ENCODE peak calls at places on chromosomes 3 and 15, in nine cellular contexts. G is GOT3; E is GM18507; P is T-cell; S is neuronal stem cell; N is stimulated activated CD8-positive, alpha-beta memory T cell treated with anti-CD3 and anti-CD28 coated beads, Interleukin-2, amount 100 ng/mL, for 48 hours; C is Peyer's patch; J is astrocyte of the spinal cord; X is HTR-8/SVneo. Q is an unnamed sample.

GRCh38 chr15:31212956-31213694 is 111.6 kb upstream of the TRPM1 start:
- DNase-seq in G (no peak), C (peak; percentile 40), X (no peak), N (no peak), E (no peak), J (no peak), S (no peak), P (no peak), Q (no peak)

GRCh38 chr15:60052796-60053195 is 48.7 kb downstream of the FOXB1 start:
- DNase-seq in N (no peak), E (no peak), X (no peak), J (peak; percentile 17), G (no peak), P (no peak), S (no peak), C (no peak), Q (no peak)

GRCh38 chr3:66729685-66730393 is 229.0 kb upstream of the LRIG1 start:
- DNase-seq in C (no peak), G (no peak), P (no peak), S (no peak), E (no peak), N (no peak), J (no peak), X (no peak), Q (no peak)

GRCh38 chr3:44661189-44661588 is 12.7 kb downstream of the ZNF35 start:
- DNase-seq in P (no peak), N (no peak), C (no peak), J (no peak), E (no peak), G (no peak), S (no peak), X (no peak), Q (no peak)

GRCh38 chr15:95845862-95846515 is 484.5 kb upstream of the NR2F2 start:
- DNase-seq in X (no peak), G (no peak), N (no peak), P (no peak), J (peak; percentile 69), C (no peak), S (peak; percentile 93), E (no peak), Q (no peak)

GRCh38 chr3:194187543-194187942 is 51.6 kb downstream of the HES1 start:
- DNase-seq in S (no peak), X (no peak), C (no peak), J (no peak), E (no peak), G (no peak), P (no peak), N (no peak), Q (no peak)

GRCh38 chr3:141860086-141860669 is 16.3 kb upstream of the ATP1B3 start:
- DNase-seq in C (no peak), G (no peak), N (no peak), E (no peak), P (no peak), S (no peak), X (no peak), J (no peak), Q (no peak)

GRCh38 chr3:34053631-34054030 is 255.2 kb downstream of the PDCD6IP start:
- DNase-seq in C (no peak), P (no peak), S (no peak), N (no peak), J (no peak), X (no peak), G (no peak), E (no peak), Q (no peak)

GRCh38 chr15:90021108-90021507 is 20.0 kb downstream of the ZNF710 start:
- DNase-seq in C (peak; percentile 39), E (no peak), J (no peak), X (no peak), S (no peak), P (no peak), N (no peak), G (no peak), Q (no peak)

GRCh38 chr15:88258021-88258641 is 1.6 kb upstream of the NTRK3 start:
- DNase-seq in X (no peak), J (no peak), P (no peak), E (no peak), N (peak; percentile 13), C (no peak), G (no peak), S (peak; percentile 51), Q (no peak)

GRCh38 chr3:122307987-122308386 is 17.1 kb upstream of the CSTA start:
- DNase-seq in N (no peak), E (no peak), J (no peak), P (no peak), X (no peak), S (no peak), C (no peak), G (no peak), Q (no peak)

GRCh38 chr3:132352556-132353143 is 35.4 kb downstream of the ACP3 start:
- DNase-seq in J (peak; percentile 68), N (peak; percentile 30), E (peak; percentile 44), G (no peak), P (peak; percentile 32), C (peak; percentile 89), X (peak; percentile 67), S (peak; percentile 72), Q (peak; percentile 7)

GRCh38 chr3:1515842-1516241 is 423.0 kb downstream of the CNTN6 start:
- DNase-seq in C (no peak), N (no peak), S (no peak), E (no peak), J (no peak), P (no peak), X (no peak), G (no peak), Q (no peak)

GRCh38 chr15:32685576-32685975 is 32.2 kb upstream of the GREM1 start:
- DNase-seq in G (no peak), P (no peak), X (no peak), C (no peak), J (peak; percentile 67), S (no peak), N (no peak), E (no peak), Q (no peak)

GRCh38 chr3:156449712-156450574 is 105.0 kb downstream of the SSR3 start:
- DNase-seq in E (no peak), J (peak; percentile 36), X (peak; percentile 29), C (no peak), G (no peak), P (no peak), N (no peak), S (no peak), Q (no peak)

GRCh38 chr3:15798533-15799245 is 910 bp upstream of the ANKRD28 start:
- DNase-seq in P (no peak), S (no peak), J (no peak), X (no peak), N (no peak), C (no peak), G (no peak), E (no peak), Q (no peak)

GRCh38 chr3:194083253-194084224 is 52.4 kb upstream of the HES1 start:
- DNase-seq in C (peak; percentile 38), J (no peak), P (no peak), N (no peak), X (no peak), S (no peak), G (no peak), E (no peak), Q (no peak)

GRCh38 chr15:37102315-37103021 is 2.1 kb upstream of the MEIS2 start:
- DNase-seq in N (no peak), J (peak; percentile 49), E (no peak), P (no peak), X (no peak), S (peak; percentile 49), C (no peak), G (no peak), Q (no peak)

GRCh38 chr3:96813134-96813819 is 1.1 kb upstream of the EPHA6 start:
- DNase-seq in E (peak; percentile 44), C (peak; percentile 51), X (peak; percentile 67), S (peak; percentile 77), N (peak; percentile 27), G (no peak), P (no peak), J (peak; percentile 73), Q (peak; percentile 68)

GRCh38 chr3:8619548-8619947 is 25.1 kb downstream of the SSUH2 start:
- DNase-seq in E (no peak), G (no peak), P (no peak), C (no peak), S (no peak), X (no peak), J (peak; percentile 63), N (no peak), Q (no peak)

GRCh38 chr3:100289339-100289738 is 28.5 kb downstream of the TBC1D23 start:
- DNase-seq in J (no peak), P (no peak), X (no peak), N (no peak), S (no peak), E (no peak), G (no peak), C (no peak), Q (no peak)

GRCh38 chr15:74812533-74812932 is at the start of gene LMAN1L:
- DNase-seq in E (no peak), X (no peak), J (no peak), C (no peak), S (no peak), G (no peak), P (no peak), N (no peak), Q (no peak)

GRCh38 chr3:25084016-25084415 is 344.0 kb upstream of the RARB start:
- DNase-seq in N (no peak), X (no peak), J (no peak), G (no peak), C (no peak), P (no peak), E (no peak), S (no peak), Q (no peak)

GRCh38 chr15:78640840-78641733 is at the start of gene CHRNB4:
- DNase-seq in C (no peak), J (no peak), S (peak; percentile 73), X (peak; percentile 49), N (no peak), G (no peak), P (no peak), E (no peak), Q (no peak)

GRCh38 chr3:101049532-101049931 is 56.3 kb upstream of the ABI3BP start:
- DNase-seq in J (no peak), P (no peak), S (no peak), G (no peak), C (no peak), E (no peak), N (no peak), X (no peak), Q (no peak)

GRCh38 chr15:70198441-70199123 is 100.9 kb upstream of the TLE3 start:
- DNase-seq in E (no peak), X (no peak), S (no peak), J (no peak), N (no peak), P (no peak), G (no peak), C (no peak), Q (no peak)

GRCh38 chr15:38186505-38186904 is 66.1 kb upstream of the SPRED1 start:
- DNase-seq in S (no peak), G (no peak), C (no peak), P (no peak), N (no peak), X (no peak), E (no peak), J (no peak), Q (no peak)

GRCh38 chr15:40155270-40155910 is 5.5 kb upstream of the BUB1B start:
- DNase-seq in N (no peak), J (no peak), X (no peak), P (no peak), E (no peak), C (no peak), G (no peak), S (no peak), Q (no peak)

GRCh38 chr15:66252411-66253295 is 897 bp downstream of the MEGF11 start:
- DNase-seq in S (peak; percentile 63), N (peak; percentile 33), X (peak; percentile 75), J (peak; percentile 37), C (peak; percentile 64), E (peak; percentile 61), P (no peak), G (no peak), Q (peak; percentile 13)

GRCh38 chr3:11638669-11639402 is 4.9 kb downstream of the VGLL4 start:
- DNase-seq in S (no peak), N (no peak), E (no peak), P (no peak), J (no peak), X (no peak), G (no peak), C (no peak), Q (no peak)

GRCh38 chr3:104397713-104398112 is 969.0 kb upstream of the ALCAM start:
- DNase-seq in G (no peak), P (no peak), E (no peak), X (no peak), C (no peak), J (no peak), N (no peak), S (no peak), Q (no peak)

Q was measured in T1000.